ENCODE peak calls at places on chromosomes 16 and 17, in six cellular contexts. K, A, I, S, Q and Y are unnamed samples. For H3K4me1, the result is how much of the 10 kb centered on the place peaks cover.

GRCh38 chr17:60496051-60496450 is 30.0 kb downstream of the APPBP2 start:
- DNase-seq in S (no peak), Q (no peak), A (no peak), I (no peak), K (no peak), Y (no peak)

GRCh38 chr17:44898768-44899073 is 524 bp downstream of the EFTUD2 start:
- DNase-seq in S (no peak), Q (peak), K (no peak), A (no peak), I (no peak), Y (no peak)

GRCh38 chr16:78227855-78228254 is 128.4 kb downstream of the WWOX start:
- DNase-seq in S (no peak), A (no peak), I (no peak), K (no peak), Q (no peak), Y (no peak)

GRCh38 chr17:60557805-60558204 is 31.8 kb upstream of the APPBP2 start:
- DNase-seq in K (peak), I (no peak), S (no peak), A (no peak), Q (no peak), Y (no peak)

GRCh38 chr16:53435066-53435688 is 906 bp downstream of the RBL2 start:
- DNase-seq in A (peak), Q (peak), I (peak), K (peak), S (peak), Y (peak)

GRCh38 chr16:49576941-49577340 is 203.3 kb downstream of the C16orf78 start:
- DNase-seq in S (no peak), I (no peak), K (no peak), A (no peak), Q (no peak), Y (no peak)

GRCh38 chr17:64658931-64659330 is 3.2 kb downstream of the SMURF2 start:
- DNase-seq in S (no peak), A (no peak), Q (peak), I (no peak), K (no peak), Y (no peak)

GRCh38 chr17:45006927-45007461 is 38.9 kb upstream of the C1QL1 start:
- DNase-seq in A (no peak), I (no peak), S (no peak), Q (no peak), K (no peak), Y (no peak)

GRCh38 chr16:47578573-47578972 is 117.4 kb downstream of the PHKB start:
- DNase-seq in I (no peak), K (no peak), S (no peak), A (no peak), Q (no peak), Y (no peak)

GRCh38 chr17:6648181-6648580 is 3.2 kb downstream of the MED31 start:
- DNase-seq in I (no peak), S (no peak), K (peak), Q (no peak), A (no peak), Y (no peak)

GRCh38 chr16:1923299-1924034 is 5.3 kb upstream of the HS3ST6 start:
- DNase-seq in Q (peak), S (no peak), K (no peak), A (no peak), I (no peak), Y (no peak)

GRCh38 chr16:15803608-15804007 is 53.2 kb downstream of the MYH11 start:
- DNase-seq in S (no peak), A (no peak), K (no peak), Q (no peak), I (no peak), Y (no peak)

GRCh38 chr17:77862890-77863813 is 95.4 kb upstream of the TNRC6C start:
- DNase-seq in I (no peak), K (no peak), A (no peak), Q (no peak), S (no peak), Y (no peak)

GRCh38 chr17:60372790-60373483 is 19.0 kb downstream of the USP32 start:
- DNase-seq in S (no peak), A (no peak), Q (peak), I (no peak), K (no peak), Y (no peak)

GRCh38 chr16:70746708-70747424 is 54.1 kb downstream of the VAC14 start:
- DNase-seq in S (no peak), Q (peak), A (peak), K (no peak), I (no peak), Y (no peak)

GRCh38 chr17:146983-147761 is 9.8 kb downstream of the SCGB1C2 start:
- DNase-seq in Q (no peak), I (no peak), K (no peak), S (no peak), A (peak), Y (no peak)

GRCh38 chr17:82912571-82913089 is 72.8 kb upstream of the ZNF750 start:
- DNase-seq in K (no peak), A (no peak), I (no peak), Q (no peak), S (no peak), Y (no peak)

GRCh38 chr17:66726846-66727245 is 108.1 kb upstream of the CACNG5 start:
- DNase-seq in K (no peak), Q (no peak), S (no peak), A (no peak), I (no peak), Y (no peak)

GRCh38 chr16:14378131-14378551 is 251.9 kb downstream of the PARN start:
- DNase-seq in K (peak), I (no peak), Q (peak), A (no peak), S (no peak), Y (no peak)

GRCh38 chr17:52678211-52678610 is 519.7 kb upstream of the CA10 start:
- DNase-seq in S (no peak), I (no peak), A (no peak), Q (no peak), K (no peak), Y (no peak)

GRCh38 chr17:21282231-21282630 is 2.3 kb upstream of the MAP2K3 start:
- DNase-seq in A (no peak), Q (peak), S (no peak), I (no peak), K (no peak), Y (no peak)

GRCh38 chr17:64016248-64016784 is 4.1 kb downstream of the ICAM2 start:
- DNase-seq in K (no peak), I (no peak), A (no peak), Q (no peak), S (no peak), Y (no peak)

GRCh38 chr17:50337956-50338355 is 8.0 kb upstream of the XYLT2 start:
- DNase-seq in I (no peak), K (no peak), S (no peak), A (no peak), Q (no peak), Y (no peak)

GRCh38 chr17:81253358-81254131 is 14.4 kb downstream of the NDUFAF8 start:
- DNase-seq in S (no peak), A (peak), I (peak), Q (peak), K (no peak), Y (peak)

GRCh38 chr17:82815790-82816305 is 24.0 kb downstream of the ZNF750 start:
- DNase-seq in I (no peak), K (no peak), S (no peak), Q (no peak), A (no peak), Y (no peak)

GRCh38 chr16:82876951-82877350 is 250.2 kb downstream of the CDH13 start:
- DNase-seq in I (no peak), K (no peak), A (no peak), Q (no peak), S (no peak), Y (no peak)

GRCh38 chr16:57804111-57804837 is 2.0 kb upstream of the KIFC3 start:
- DNase-seq in S (no peak), A (no peak), I (no peak), Q (peak), K (no peak), Y (no peak)
- H3K4me1 ChIP-seq in S (half or more), A (half or more), I (under half), Q (under half), K (under half), Y (under half)

DNA sequence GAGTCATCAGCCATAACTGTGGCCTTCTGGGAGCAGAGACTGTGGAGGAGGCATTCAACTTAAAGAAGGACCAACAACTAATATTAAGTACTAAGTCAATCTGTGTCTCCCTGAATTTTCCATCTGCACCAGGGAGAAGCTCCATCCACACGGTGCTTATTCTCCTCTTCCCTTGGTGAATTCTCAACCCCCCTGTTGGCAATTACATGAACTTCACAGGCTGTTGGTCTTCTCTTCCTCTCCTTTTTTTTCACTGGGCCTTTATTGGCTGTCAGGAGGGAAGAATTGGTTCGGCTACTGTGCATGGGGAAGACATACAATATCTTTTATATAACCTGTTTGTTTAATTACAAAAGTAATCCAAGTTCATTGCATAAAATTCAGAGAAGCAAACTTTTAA is 152.8 kb upstream of the IRX6 start:
- DNase-seq in A (no peak), K (no peak), S (no peak), Q (no peak), I (no peak), Y (no peak)
- H3K4me1 ChIP-seq in A (under half), K (under half), S (under half), Q (under half), I (under half), Y (under half)

GRCh38 chr17:17253445-17253844 is 16.5 kb upstream of the FLCN start:
- DNase-seq in A (no peak), Q (no peak), K (no peak), S (no peak), I (no peak), Y (no peak)
- H3K4me1 ChIP-seq in A (under half), Q (under half), K (under half), S (under half), I (under half), Y (under half)

DNA sequence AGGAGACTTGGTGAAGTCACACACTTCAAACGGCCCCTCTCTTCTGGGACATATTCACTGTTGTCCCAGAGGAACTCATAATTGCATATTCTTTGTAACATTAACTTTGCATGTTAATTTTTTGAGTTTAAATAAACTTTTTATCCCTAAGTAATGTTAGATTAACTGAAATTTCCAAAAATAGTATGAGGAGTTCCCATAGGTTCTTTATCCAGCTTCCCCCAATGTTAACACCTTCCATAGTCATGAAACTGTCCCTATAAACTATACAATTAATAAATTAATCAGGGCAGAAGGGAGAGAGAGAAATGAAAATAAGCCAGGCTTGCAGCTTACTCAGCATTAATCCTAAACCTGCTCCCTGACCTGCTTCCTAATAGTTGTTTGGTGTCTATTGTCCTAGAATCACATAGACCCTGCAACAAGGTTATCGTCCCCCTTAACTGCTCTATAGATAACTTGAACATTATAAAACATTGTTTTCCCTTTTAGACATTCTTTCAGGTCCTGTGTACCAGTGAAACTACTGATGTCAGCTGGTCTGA is 589.8 kb upstream of the CDH5 start:
- DNase-seq in K (no peak), Q (no peak), S (no peak), A (no peak), I (no peak), Y (no peak)
- H3K4me1 ChIP-seq in K (under half), Q (under half), S (under half), A (under half), I (under half), Y (under half)